ENCODE peak calls at places on chromosomes 4 and X, in ten cellular contexts. N, M, P, Q, G, U, A, O, Z and D are unnamed samples.

GRCh38 chrX:154485150-154486051 is 1.0 kb downstream of the UBL4A start:
- DNase-seq in N (peak; percentile 16), M (no peak), P (no peak), Q (no peak), G (no peak), U (peak; percentile 9), A (no peak), O (no peak), Z (no peak), D (no peak)

GRCh38 chrX:11105080-11105479 is 6.1 kb upstream of the HCCS start:
- DNase-seq in N (no peak), M (no peak), P (no peak), Q (no peak), G (no peak), U (peak; percentile 59), A (no peak), O (no peak), Z (peak; percentile 54), D (no peak)

GRCh38 chr4:7985891-7986441 is 46.3 kb upstream of the AFAP1 start:
- DNase-seq in N (no peak), M (no peak), P (no peak), Q (no peak), G (no peak), U (no peak), A (no peak), O (no peak), Z (peak; percentile 36), D (no peak)

GRCh38 chrX:55056820-55057690 is 17.8 kb upstream of the PAGE2B start:
- DNase-seq in N (no peak), M (no peak), P (no peak), Q (no peak), G (no peak), U (peak; percentile 10), A (no peak), O (peak; percentile 4), Z (peak; percentile 19), D (peak; percentile 7)

GRCh38 chr4:176587920-176588319 is 204.8 kb downstream of the VEGFC start:
- DNase-seq in N (peak; percentile 22), M (no peak), P (peak; percentile 65), Q (peak; percentile 95), G (no peak), U (no peak), A (no peak), O (no peak), Z (peak; percentile 83), D (no peak)

GRCh38 chr4:71130827-71131603 is 137.6 kb downstream of the DCK start:
- DNase-seq in N (no peak), M (no peak), P (peak; percentile 35), Q (peak; percentile 78), G (no peak), U (peak; percentile 61), A (no peak), O (no peak), Z (peak; percentile 89), D (no peak)

GRCh38 chrX:14529288-14529989 is at the start of gene GLRA2:
- DNase-seq in N (no peak), M (no peak), P (no peak), Q (peak; percentile 51), G (no peak), U (peak; percentile 35), A (no peak), O (peak; percentile 64), Z (peak; percentile 13), D (no peak)

GRCh38 chr4:3768842-3769641 is 2.9 kb downstream of the ADRA2C start:
- DNase-seq in N (no peak), M (no peak), P (no peak), Q (no peak), G (no peak), U (no peak), A (no peak), O (no peak), Z (no peak), D (no peak)

DNA sequence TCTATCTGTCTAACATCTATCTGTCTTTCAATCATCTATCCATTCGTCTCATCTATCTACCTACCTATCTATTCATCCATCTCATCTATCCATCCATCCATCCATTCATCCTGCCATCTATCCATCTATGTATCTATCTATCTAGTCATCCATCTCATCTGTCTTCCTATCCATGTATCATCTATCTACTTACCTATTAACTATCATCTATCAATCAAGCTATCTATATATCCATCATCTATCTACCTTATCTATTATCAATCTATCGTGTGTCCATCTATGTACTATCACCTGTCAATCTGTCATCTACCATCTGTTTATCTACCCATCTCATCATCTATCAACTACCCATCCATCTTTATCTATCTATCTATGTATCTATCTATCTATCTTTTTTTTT is 217.7 kb downstream of the CRLF2 start:
- DNase-seq in N (no peak), M (no peak), P (no peak), Q (no peak), G (no peak), U (no peak), A (no peak), O (no peak), Z (no peak), D (no peak)
- H3K36me3 ChIP-seq in N (no peaks in the 10 kb centered on the region), M (no peaks in the 10 kb centered on the region), P (no peaks in the 10 kb centered on the region), Q (no peaks in the 10 kb centered on the region), G (no peaks in the 10 kb centered on the region), U (no peaks in the 10 kb centered on the region), A (no peaks in the 10 kb centered on the region), O (no peaks in the 10 kb centered on the region), Z (no peaks in the 10 kb centered on the region), D (no peaks in the 10 kb centered on the region)

GRCh38 chr4:15013585-15013984 is 11.3 kb downstream of the CPEB2 start:
- DNase-seq in N (no peak), M (no peak), P (no peak), Q (peak; percentile 36), G (no peak), U (no peak), A (no peak), O (no peak), Z (no peak), D (no peak)

GRCh38 chr4:15010038-15010585 is 7.8 kb downstream of the CPEB2 start:
- DNase-seq in N (no peak), M (no peak), P (no peak), Q (no peak), G (no peak), U (no peak), A (no peak), O (peak; percentile 7), Z (no peak), D (no peak)

GRCh38 chr4:15007201-15007600 is 4.9 kb downstream of the CPEB2 start:
- DNase-seq in N (no peak), M (no peak), P (no peak), Q (no peak), G (peak; percentile 6), U (no peak), A (no peak), O (no peak), Z (no peak), D (no peak)

GRCh38 chr4:15012017-15012788 is 9.9 kb downstream of the CPEB2 start:
- DNase-seq in N (no peak), M (no peak), P (no peak), Q (no peak), G (no peak), U (no peak), A (no peak), O (no peak), Z (no peak), D (no peak)

GRCh38 chr4:15011166-15011565 is 8.9 kb downstream of the CPEB2 start:
- DNase-seq in N (no peak), M (no peak), P (no peak), Q (no peak), G (no peak), U (no peak), A (no peak), O (no peak), Z (no peak), D (no peak)
- H3K36me3 ChIP-seq in N (no peaks in the 10 kb centered on the region), M (no peaks in the 10 kb centered on the region), P (peaks cover 1% of the 10 kb centered on the region), Q (peaks cover 84% of the 10 kb centered on the region), G (peaks cover 65% of the 10 kb centered on the region), U (peaks cover 3% of the 10 kb centered on the region), A (peaks cover 35% of the 10 kb centered on the region), O (no peaks in the 10 kb centered on the region), Z (peaks cover 13% of the 10 kb centered on the region), D (no peaks in the 10 kb centered on the region)

GRCh38 chr4:1832690-1833089 is 23.3 kb downstream of the LETM1 start:
- DNase-seq in N (no peak), M (no peak), P (no peak), Q (no peak), G (no peak), U (no peak), A (no peak), O (no peak), Z (no peak), D (no peak)

GRCh38 chr4:1830642-1831228 is 25.2 kb downstream of the LETM1 start:
- DNase-seq in N (no peak), M (no peak), P (no peak), Q (no peak), G (no peak), U (no peak), A (no peak), O (no peak), Z (no peak), D (no peak)

GRCh38 chr4:1833307-1834046 is 22.5 kb downstream of the LETM1 start:
- DNase-seq in N (no peak), M (no peak), P (no peak), Q (no peak), G (no peak), U (no peak), A (no peak), O (no peak), Z (no peak), D (no peak)

GRCh38 chr4:1830234-1830633 is 25.7 kb downstream of the LETM1 start:
- DNase-seq in N (no peak), M (no peak), P (no peak), Q (no peak), G (no peak), U (no peak), A (no peak), O (no peak), Z (no peak), D (no peak)

GRCh38 chr4:1831331-1831730 is 24.6 kb downstream of the LETM1 start:
- DNase-seq in N (no peak), M (no peak), P (no peak), Q (no peak), G (no peak), U (no peak), A (no peak), O (no peak), Z (no peak), D (no peak)
- H3K36me3 ChIP-seq in N (no peaks in the 10 kb centered on the region), M (peaks cover 59% of the 10 kb centered on the region), P (peaks cover 22% of the 10 kb centered on the region), Q (peaks cover 76% of the 10 kb centered on the region), G (peaks cover 10% of the 10 kb centered on the region), U (peaks cover 3% of the 10 kb centered on the region), A (peaks cover 73% of the 10 kb centered on the region), O (peaks cover 17% of the 10 kb centered on the region), Z (peaks cover 51% of the 10 kb centered on the region), D (peaks cover 12% of the 10 kb centered on the region)

GRCh38 chr4:106323119-106323518 is 6.8 kb downstream of the AIMP1 start:
- DNase-seq in N (no peak), M (no peak), P (no peak), Q (no peak), G (no peak), U (no peak), A (no peak), O (no peak), Z (no peak), D (no peak)

GRCh38 chr4:106320235-106320634 is 3.9 kb downstream of the AIMP1 start:
- DNase-seq in N (no peak), M (no peak), P (no peak), Q (no peak), G (no peak), U (no peak), A (no peak), O (no peak), Z (no peak), D (no peak)

GRCh38 chr4:106329027-106329618 is 12.8 kb downstream of the AIMP1 start:
- DNase-seq in N (no peak), M (no peak), P (no peak), Q (peak; percentile 58), G (peak; percentile 44), U (peak; percentile 51), A (no peak), O (no peak), Z (peak; percentile 53), D (peak; percentile 10)

DNA sequence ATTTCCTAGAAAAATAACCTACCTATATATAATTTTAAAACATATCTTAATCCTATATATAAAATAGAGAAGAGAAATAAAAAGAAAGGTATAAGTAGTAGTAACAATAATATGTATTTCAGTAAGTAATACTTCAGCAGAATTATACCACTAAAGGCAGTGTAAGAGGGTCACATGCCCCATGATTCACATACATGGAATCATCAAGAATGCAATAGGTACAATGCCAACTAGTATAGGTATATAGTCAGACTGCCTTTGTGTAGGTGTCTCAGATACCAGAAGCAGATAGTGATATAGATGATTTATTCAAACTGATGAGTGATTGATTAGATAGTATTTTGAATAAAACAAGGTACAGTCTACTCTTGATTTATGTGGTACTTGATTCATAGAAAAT is 9.4 kb downstream of the AIMP1 start:
- DNase-seq in N (no peak), M (no peak), P (no peak), Q (no peak), G (no peak), U (no peak), A (no peak), O (no peak), Z (no peak), D (no peak)
- H3K36me3 ChIP-seq in N (no peaks in the 10 kb centered on the region), M (peaks cover 23% of the 10 kb centered on the region), P (no peaks in the 10 kb centered on the region), Q (peaks cover 58% of the 10 kb centered on the region), G (peaks cover 68% of the 10 kb centered on the region), U (peaks cover 34% of the 10 kb centered on the region), A (peaks cover 59% of the 10 kb centered on the region), O (no peaks in the 10 kb centered on the region), Z (peaks cover 17% of the 10 kb centered on the region), D (peaks cover 24% of the 10 kb centered on the region)